ENCODE peak calls at places on chromosomes 13 and 19, in nine cellular contexts. J is endodermal cell, W is PC-3, A is psoas muscle, G is suprapubic skin, C is tibial nerve, L is heart left ventricle, D is left ventricle myocardium inferior, B is heart right ventricle. Q is an unnamed sample. For H3K4me1, the result is how much of the 10 kb centered on the place peaks cover.

GRCh38 chr19:8305798-8306197 is 2.4 kb downstream of the CD320 start:
- DNase-seq in L (peak), G (peak), J (no peak), B (no peak), A (no peak), D (no peak), C (peak), W (no peak), Q (no peak)

GRCh38 chr13:66805657-66806056 is 424.5 kb downstream of the PCDH9 start:
- DNase-seq in D (no peak), B (no peak), C (peak), A (no peak), G (no peak), W (peak), L (no peak), J (no peak), Q (peak)

GRCh38 chr19:14410054-14410774 is 8.9 kb downstream of the DDX39A start:
- DNase-seq in G (no peak), L (no peak), A (no peak), C (no peak), D (no peak), W (no peak), B (no peak), J (no peak), Q (no peak)

GRCh38 chr19:58181902-58182576 is 822 bp upstream of the ZNF274 start:
- DNase-seq in B (peak), G (no peak), L (peak), W (peak), J (peak), C (peak), D (peak), A (peak), Q (peak)

GRCh38 chr13:37383856-37384255 is 214.7 kb downstream of the POSTN start:
- DNase-seq in L (no peak), J (no peak), G (no peak), A (no peak), B (no peak), W (no peak), C (no peak), D (no peak), Q (no peak)

GRCh38 chr19:4115818-4116385 is 8.0 kb downstream of the MAP2K2 start:
- DNase-seq in C (no peak), W (no peak), B (no peak), D (no peak), G (no peak), L (no peak), A (no peak), J (no peak), Q (no peak)

GRCh38 chr19:13154241-13154778 is 4.1 kb downstream of the IER2 start:
- DNase-seq in B (peak), D (peak), L (peak), J (peak), A (peak), G (peak), W (peak), C (peak), Q (peak)

GRCh38 chr13:46041335-46041934 is 11.1 kb downstream of the ZC3H13 start:
- DNase-seq in A (no peak), D (no peak), G (no peak), L (no peak), B (no peak), J (no peak), W (no peak), C (no peak), Q (no peak)

GRCh38 chr13:99370476-99371272 is 63.5 kb upstream of the GPR183 start:
- DNase-seq in C (no peak), D (no peak), W (no peak), J (peak), L (no peak), G (peak), A (no peak), B (no peak), Q (no peak)

GRCh38 chr19:38055655-38056521 is 148.9 kb downstream of the SIPA1L3 start:
- DNase-seq in G (no peak), A (no peak), L (no peak), J (peak), B (no peak), D (no peak), C (no peak), W (no peak), Q (peak)

GRCh38 chr19:5186293-5187050 is 154.1 kb downstream of the PTPRS start:
- DNase-seq in A (peak), J (no peak), G (no peak), W (no peak), C (no peak), D (no peak), L (no peak), B (no peak), Q (peak)

GRCh38 chr13:98279473-98280175 is 102.6 kb upstream of the RNF113B start:
- DNase-seq in L (no peak), B (no peak), D (no peak), J (peak), G (no peak), C (no peak), W (no peak), A (no peak), Q (no peak)

GRCh38 chr13:59409211-59409610 is 754.5 kb downstream of the DIAPH3 start:
- DNase-seq in D (peak), W (no peak), G (no peak), A (peak), L (peak), B (peak), J (peak), C (no peak), Q (peak)

GRCh38 chr19:12880551-12881171 is 588 bp downstream of the DNASE2 start:
- DNase-seq in G (no peak), A (peak), D (no peak), C (no peak), J (no peak), B (peak), L (peak), W (peak), Q (peak)

GRCh38 chr13:28355822-28356371 is 139.0 kb downstream of the FLT1 start:
- DNase-seq in G (no peak), J (peak), B (no peak), C (no peak), L (no peak), D (no peak), A (no peak), W (no peak), Q (peak)

GRCh38 chr19:49020342-49020741 is 3.5 kb upstream of the LHB start:
- DNase-seq in G (no peak), L (no peak), B (no peak), D (no peak), C (no peak), J (peak), W (no peak), A (no peak), Q (no peak)

GRCh38 chr13:97257800-97258799 is 36.0 kb downstream of the MBNL2 start:
- DNase-seq in G (peak), W (peak), B (peak), D (peak), A (peak), L (peak), C (peak), J (peak), Q (no peak)

GRCh38 chr13:51997641-51998330 is 13.5 kb downstream of the ATP7B start:
- DNase-seq in D (no peak), B (no peak), C (no peak), J (peak), W (no peak), A (no peak), L (no peak), G (no peak), Q (peak)

GRCh38 chr13:67023088-67023893 is 206.8 kb downstream of the PCDH9 start:
- DNase-seq in J (no peak), W (peak), A (no peak), B (no peak), C (peak), L (no peak), G (no peak), D (no peak), Q (peak)

GRCh38 chr13:26575244-26575643 is 17.8 kb downstream of the WASF3 start:
- DNase-seq in W (no peak), A (no peak), J (no peak), L (no peak), B (no peak), C (no peak), G (no peak), D (no peak), Q (no peak)

GRCh38 chr19:4326837-4327251 is 11.8 kb downstream of the STAP2 start:
- DNase-seq in W (no peak), C (no peak), B (no peak), G (no peak), J (peak), A (no peak), L (no peak), D (no peak), Q (no peak)

GRCh38 chr19:19171821-19172532 is 1.9 kb upstream of the MEF2B start:
- DNase-seq in A (peak), W (no peak), B (no peak), L (no peak), J (no peak), D (no peak), C (no peak), G (no peak), Q (peak)

GRCh38 chr13:99866781-99867180 is 104.8 kb downstream of the ZIC5 start:
- DNase-seq in L (no peak), C (no peak), W (no peak), D (no peak), A (no peak), B (no peak), J (peak), G (no peak), Q (no peak)

GRCh38 chr19:16886305-16886880 is 2.4 kb upstream of the F2RL3 start:
- DNase-seq in C (peak), A (peak), W (peak), J (no peak), L (peak), G (no peak), B (peak), D (peak), Q (no peak)

GRCh38 chr13:27599845-27600553 is 20.3 kb downstream of the LNX2 start:
- DNase-seq in C (no peak), G (no peak), D (no peak), L (peak), W (peak), J (no peak), B (no peak), A (no peak), Q (peak)

GRCh38 chr13:33318037-33318436 is 32.5 kb upstream of the STARD13 start:
- DNase-seq in D (no peak), G (no peak), B (no peak), J (no peak), L (no peak), A (no peak), C (no peak), W (peak), Q (no peak)

GRCh38 chr13:44155422-44156293 is 218.0 kb upstream of the SERP2 start:
- DNase-seq in L (peak), C (peak), J (peak), B (peak), W (no peak), A (peak), D (peak), G (no peak), Q (no peak)

GRCh38 chr19:14347999-14348889 is 33.0 kb upstream of the ADGRE5 start:
- DNase-seq in G (peak), D (peak), A (peak), C (peak), W (peak), L (peak), B (peak), J (peak), Q (peak)

GRCh38 chr13:93345642-93346220 is 119.1 kb downstream of the GPC6 start:
- DNase-seq in A (no peak), G (no peak), C (no peak), J (no peak), D (no peak), W (no peak), L (no peak), B (no peak), Q (no peak)

GRCh38 chr13:73809561-73809960 is 324.6 kb downstream of the KLF12 start:
- DNase-seq in W (peak), D (no peak), C (no peak), G (no peak), J (no peak), L (no peak), A (no peak), B (no peak), Q (no peak)

GRCh38 chr19:5293607-5294089 is 47.0 kb downstream of the PTPRS start:
- DNase-seq in G (no peak), D (no peak), B (peak), J (peak), A (peak), C (peak), L (no peak), W (peak), Q (peak)

GRCh38 chr19:42653841-42654240 is 59.1 kb upstream of the CEACAM8 start:
- DNase-seq in A (no peak), C (no peak), J (no peak), D (no peak), L (no peak), W (no peak), G (no peak), B (no peak), Q (no peak)

GRCh38 chr19:49863935-49864320 is 3.4 kb downstream of the PNKP start:
- DNase-seq in A (no peak), W (no peak), G (no peak), C (no peak), D (no peak), L (no peak), J (no peak), B (no peak), Q (no peak)

GRCh38 chr13:102400619-102401125 is 1.2 kb downstream of the FGF14 start:
- DNase-seq in W (no peak), A (peak), L (peak), C (no peak), J (peak), B (peak), D (peak), G (no peak), Q (no peak)

GRCh38 chr13:52461265-52461664 is 6.0 kb downstream of the CKAP2 start:
- DNase-seq in D (no peak), L (no peak), W (no peak), B (no peak), J (no peak), G (no peak), C (no peak), A (no peak), Q (no peak)

DNA sequence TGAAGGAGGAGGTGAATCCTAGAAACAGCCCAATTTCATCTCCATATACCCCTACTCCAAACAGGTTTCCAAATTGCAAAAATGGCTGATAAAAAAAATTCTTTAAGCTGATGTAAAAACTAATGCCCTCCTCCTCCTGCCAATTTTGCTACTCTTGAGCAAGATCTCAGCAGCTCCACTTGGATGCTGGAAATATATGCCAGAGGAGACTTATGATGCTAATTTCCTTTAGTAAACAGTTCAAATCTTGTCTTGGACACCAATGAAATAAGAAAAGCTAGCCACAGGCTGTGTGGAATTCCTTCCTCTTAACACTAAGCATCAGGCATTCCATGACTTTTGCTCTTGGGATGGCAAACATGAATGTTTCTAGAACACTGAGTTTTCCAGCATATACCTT is 67.5 kb downstream of the INSR start:
- DNase-seq in G (no peak), C (no peak), W (no peak), B (no peak), A (no peak), L (no peak), D (no peak), J (no peak), Q (no peak)
- H3K27ac ChIP-seq in G (no peak), C (no peak), W (no peak), B (no peak), A (no peak), L (no peak), D (no peak), J (no peak), Q (no peak)

GRCh38 chr19:1749373-1750342 is 3.6 kb upstream of the ONECUT3 start:
- DNase-seq in W (no peak), B (no peak), A (no peak), D (no peak), C (no peak), L (no peak), J (peak), G (no peak), Q (no peak)

GRCh38 chr19:1748703-1749341 is 4.5 kb upstream of the ONECUT3 start:
- DNase-seq in B (no peak), J (peak), L (no peak), W (no peak), D (no peak), A (no peak), C (no peak), G (no peak), Q (no peak)

GRCh38 chr19:1751367-1752008 is 1.8 kb upstream of the ONECUT3 start:
- DNase-seq in G (no peak), C (no peak), B (no peak), J (no peak), A (no peak), W (no peak), L (no peak), D (no peak), Q (no peak)

GRCh38 chr19:1752009-1752756 is 1.1 kb upstream of the ONECUT3 start:
- DNase-seq in J (no peak), D (no peak), B (no peak), G (no peak), C (no peak), W (no peak), L (no peak), A (no peak), Q (no peak)

DNA sequence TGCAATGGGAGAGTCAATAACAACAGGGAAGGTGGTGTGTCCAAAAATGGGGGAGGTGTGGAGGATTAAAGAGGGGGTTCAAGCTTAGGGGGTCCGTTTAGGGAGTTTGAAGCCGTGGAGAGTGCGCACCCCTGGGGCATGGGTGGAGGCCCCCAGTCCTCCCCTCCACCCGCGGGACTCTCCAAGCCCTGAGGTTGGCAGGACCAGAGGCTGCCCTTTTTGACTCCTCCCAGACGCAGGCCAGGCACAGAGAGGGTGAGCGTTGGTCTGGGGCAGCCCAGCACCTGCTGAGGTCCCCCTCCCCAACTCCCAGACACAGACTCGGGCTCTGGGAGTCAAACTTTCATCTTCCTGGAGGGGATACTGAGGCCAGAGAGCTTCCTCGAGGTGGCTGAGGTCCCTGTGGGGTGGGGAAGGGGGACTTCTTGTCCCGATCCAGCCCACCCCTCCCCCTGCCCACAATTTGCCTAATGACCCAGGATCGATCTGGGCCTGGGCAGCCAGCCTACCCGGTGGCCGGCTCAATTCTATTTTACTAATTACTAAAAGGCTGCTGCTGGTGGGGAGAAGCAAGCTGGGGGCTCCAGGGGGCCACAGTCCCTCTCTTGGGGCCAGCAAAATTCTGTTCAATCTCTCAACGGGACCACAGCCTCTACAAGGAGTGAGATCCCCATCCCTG is 2.8 kb upstream of the ONECUT3 start:
- DNase-seq in A (no peak), D (no peak), C (no peak), L (no peak), J (no peak), B (no peak), W (no peak), G (no peak), Q (no peak)
- H3K4me1 ChIP-seq in A (under half), D (under half), C (under half), L (under half), J (under half), B (under half), W (under half), G (under half), Q (under half)

GRCh38 chr19:29645911-29646310 is 19.4 kb upstream of the PLEKHF1 start:
- DNase-seq in C (no peak), B (peak), D (peak), W (peak), L (peak), G (no peak), J (no peak), A (peak), Q (no peak)
- H3K4me3 ChIP-seq in C (no peak), B (no peak), D (no peak), W (peak), L (no peak), G (no peak), J (no peak), A (no peak), Q (no peak)

GRCh38 chr19:797528-798414 is 519 bp downstream of the PTBP1 start:
- DNase-seq in J (peak), A (peak), B (peak), W (peak), G (peak), D (peak), C (peak), L (peak), Q (peak)
- H3K27ac ChIP-seq in J (peak), A (peak), B (peak), W (peak), G (peak), D (peak), C (peak), L (peak), Q (peak)

GRCh38 chr19:2237051-2237868 is 636 bp downstream of the SF3A2 start:
- DNase-seq in J (no peak), D (no peak), L (no peak), B (no peak), C (no peak), A (no peak), G (no peak), W (no peak), Q (no peak)
- H3K4me1 ChIP-seq in J (under half), D (half or more), L (under half), B (half or more), C (half or more), A (half or more), G (half or more), W (under half), Q (under half)

GRCh38 chr13:29689548-29689947 is 94.1 kb upstream of the SLC7A1 start:
- DNase-seq in A (no peak), D (no peak), G (no peak), B (no peak), L (no peak), W (no peak), C (no peak), J (no peak), Q (no peak)
- H3K4me3 ChIP-seq in A (no peak), D (no peak), G (no peak), B (no peak), L (no peak), W (no peak), C (no peak), J (no peak), Q (no peak)

DNA sequence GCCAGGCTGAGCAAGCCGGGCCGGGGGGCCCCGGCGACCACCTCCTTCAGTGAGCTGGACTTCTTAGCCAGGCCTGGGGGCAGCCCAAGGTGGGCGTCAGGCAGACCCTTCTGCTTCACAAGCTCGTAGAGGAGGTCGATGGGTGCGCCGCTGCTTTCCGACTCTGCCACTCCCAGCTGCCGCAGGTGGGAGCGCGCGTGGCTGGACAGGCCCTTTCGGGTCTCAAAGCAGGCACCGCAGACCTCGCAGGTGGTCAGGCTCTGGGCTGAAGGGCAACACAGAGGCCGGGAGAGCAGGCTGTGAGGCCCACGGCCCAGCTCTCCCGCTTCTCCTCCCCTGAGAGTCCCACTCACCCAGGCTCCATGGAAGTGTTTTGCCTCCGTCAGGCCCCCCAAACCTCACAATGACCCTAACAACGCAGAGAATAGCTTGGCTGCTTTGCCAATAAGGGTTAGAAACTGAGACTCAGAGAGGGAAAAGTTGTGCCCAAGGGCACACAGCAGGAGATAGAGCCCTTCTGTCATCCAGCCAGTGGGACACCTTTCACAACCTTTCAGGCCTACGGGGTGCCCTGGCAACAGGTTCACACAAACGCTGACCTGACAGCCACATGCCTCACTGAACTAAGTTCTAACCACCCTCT is 11.2 kb upstream of the AKAP8L start:
- DNase-seq in D (no peak), J (no peak), B (no peak), L (no peak), W (no peak), C (no peak), G (peak), A (no peak), Q (no peak)
- H3K27ac ChIP-seq in D (no peak), J (no peak), B (no peak), L (no peak), W (no peak), C (no peak), G (no peak), A (no peak), Q (no peak)